ENCODE peak calls at places on chromosomes 12 and 14, in five cellular contexts. One of them, this sample, is unnamed.
A peak's percentile ranks its signal among the peaks of the same experiment; 100 is the strongest.

GRCh38 chr12:442235-442884 is 17.4 kb upstream of the B4GALNT3 start:
- DNase-seq in K562: peak; percentile 39
- DNase-seq in GM12878: no peak
- DNase-seq in SK-N-SH: peak; percentile 70
- DNase-seq in HepG2: peak; percentile 36
- DNase-seq in this sample: peak; percentile 74

GRCh38 chr12:128338344-128338743 is 71.4 kb downstream of the TMEM132C start:
- DNase-seq in K562: no peak
- DNase-seq in GM12878: no peak
- DNase-seq in SK-N-SH: no peak
- DNase-seq in HepG2: no peak
- DNase-seq in this sample: no peak

GRCh38 chr14:73771848-73772705 is 57.9 kb upstream of the PNMA1 start:
- DNase-seq in K562: peak; percentile 91
- DNase-seq in GM12878: peak; percentile 85
- DNase-seq in SK-N-SH: peak; percentile 79
- DNase-seq in HepG2: peak; percentile 94
- DNase-seq in this sample: peak; percentile 46

GRCh38 chr12:46110928-46111699 is 120.7 kb upstream of the SCAF11 start:
- DNase-seq in K562: no peak
- DNase-seq in GM12878: no peak
- DNase-seq in SK-N-SH: no peak
- DNase-seq in HepG2: peak; percentile 60
- DNase-seq in this sample: no peak

GRCh38 chr12:124520258-124520657 is 47.2 kb downstream of the NCOR2 start:
- DNase-seq in K562: no peak
- DNase-seq in GM12878: no peak
- DNase-seq in SK-N-SH: no peak
- DNase-seq in HepG2: peak; percentile 34
- DNase-seq in this sample: no peak

GRCh38 chr12:31895449-31896150 is 63.6 kb upstream of the RESF1 start:
- DNase-seq in K562: no peak
- DNase-seq in GM12878: no peak
- DNase-seq in SK-N-SH: no peak
- DNase-seq in HepG2: no peak
- DNase-seq in this sample: no peak

GRCh38 chr12:54047964-54048303 is 5.7 kb upstream of the HOXC4 start:
- DNase-seq in K562: no peak
- DNase-seq in GM12878: no peak
- DNase-seq in SK-N-SH: no peak
- DNase-seq in HepG2: no peak
- DNase-seq in this sample: no peak

GRCh38 chr12:25322918-25323773 is 72.4 kb upstream of the KRAS start:
- DNase-seq in K562: no peak
- DNase-seq in GM12878: no peak
- DNase-seq in SK-N-SH: no peak
- DNase-seq in HepG2: no peak
- DNase-seq in this sample: no peak

GRCh38 chr12:92290016-92290685 is 144.5 kb upstream of the BTG1 start:
- DNase-seq in K562: no peak
- DNase-seq in GM12878: no peak
- DNase-seq in SK-N-SH: no peak
- DNase-seq in HepG2: no peak
- DNase-seq in this sample: no peak

GRCh38 chr12:91367234-91367849 is 184.7 kb upstream of the DCN start:
- DNase-seq in K562: peak; percentile 17
- DNase-seq in GM12878: no peak
- DNase-seq in SK-N-SH: no peak
- DNase-seq in HepG2: peak; percentile 2
- DNase-seq in this sample: peak; percentile 18

GRCh38 chr12:70443274-70443673 is 77.2 kb downstream of the KCNMB4 start:
- DNase-seq in K562: no peak
- DNase-seq in GM12878: no peak
- DNase-seq in SK-N-SH: no peak
- DNase-seq in HepG2: no peak
- DNase-seq in this sample: no peak

GRCh38 chr12:106581543-106582263 is 1.1 kb upstream of the RFX4 start:
- DNase-seq in K562: no peak
- DNase-seq in GM12878: no peak
- DNase-seq in SK-N-SH: peak; percentile 63
- DNase-seq in HepG2: no peak
- DNase-seq in this sample: no peak

GRCh38 chr14:23068792-23069412 is 11.6 kb upstream of the CDH24 start:
- DNase-seq in K562: peak; percentile 86
- DNase-seq in GM12878: peak; percentile 67
- DNase-seq in SK-N-SH: peak; percentile 89
- DNase-seq in HepG2: peak; percentile 98
- DNase-seq in this sample: peak; percentile 83

GRCh38 chr14:55438066-55438683 is 2.2 kb downstream of the TBPL2 start:
- DNase-seq in K562: peak; percentile 27
- DNase-seq in GM12878: no peak
- DNase-seq in SK-N-SH: peak; percentile 62
- DNase-seq in HepG2: peak; percentile 55
- DNase-seq in this sample: peak; percentile 39

GRCh38 chr12:76029982-76030377 is 1.6 kb downstream of the PHLDA1 start:
- DNase-seq in K562: no peak
- DNase-seq in GM12878: no peak
- DNase-seq in SK-N-SH: peak; percentile 49
- DNase-seq in HepG2: no peak
- DNase-seq in this sample: no peak

GRCh38 chr12:20513189-20513588 is 144.9 kb downstream of the PDE3A start:
- DNase-seq in K562: no peak
- DNase-seq in GM12878: no peak
- DNase-seq in SK-N-SH: no peak
- DNase-seq in HepG2: no peak
- DNase-seq in this sample: no peak

GRCh38 chr14:91396959-91397815 is 20.4 kb downstream of the CCDC88C start:
- DNase-seq in K562: no peak
- DNase-seq in GM12878: no peak
- DNase-seq in SK-N-SH: no peak
- DNase-seq in HepG2: no peak
- DNase-seq in this sample: no peak

GRCh38 chr12:1644523-1645438 is 15.8 kb downstream of the WNT5B start:
- DNase-seq in K562: no peak
- DNase-seq in GM12878: no peak
- DNase-seq in SK-N-SH: peak; percentile 88
- DNase-seq in HepG2: no peak
- DNase-seq in this sample: no peak

GRCh38 chr12:56104109-56104814 is at the start of gene PA2G4:
- DNase-seq in K562: peak; percentile 96
- DNase-seq in GM12878: peak; percentile 97
- DNase-seq in SK-N-SH: peak; percentile 95
- DNase-seq in HepG2: peak; percentile 97
- DNase-seq in this sample: peak; percentile 95

GRCh38 chr12:124386059-124386458 is 91.2 kb downstream of the RFLNA start:
- DNase-seq in K562: no peak
- DNase-seq in GM12878: no peak
- DNase-seq in SK-N-SH: no peak
- DNase-seq in HepG2: no peak
- DNase-seq in this sample: no peak

GRCh38 chr12:94222351-94222750 is 74.0 kb downstream of the PLXNC1 start:
- DNase-seq in K562: no peak
- DNase-seq in GM12878: no peak
- DNase-seq in SK-N-SH: no peak
- DNase-seq in HepG2: no peak
- DNase-seq in this sample: no peak

GRCh38 chr12:23950011-23950774 is 723 bp upstream of the SOX5 start:
- DNase-seq in K562: peak; percentile 33
- DNase-seq in GM12878: no peak
- DNase-seq in SK-N-SH: peak; percentile 21
- DNase-seq in HepG2: peak; percentile 31
- DNase-seq in this sample: peak; percentile 17

GRCh38 chr14:50559990-50560928 is at the start of gene ATL1:
- DNase-seq in K562: peak; percentile 22
- DNase-seq in GM12878: no peak
- DNase-seq in SK-N-SH: peak; percentile 88
- DNase-seq in HepG2: no peak
- DNase-seq in this sample: peak; percentile 66

GRCh38 chr12:7602287-7602686 is 63.4 kb downstream of the APOBEC1 start:
- DNase-seq in K562: no peak
- DNase-seq in GM12878: no peak
- DNase-seq in SK-N-SH: no peak
- DNase-seq in HepG2: no peak
- DNase-seq in this sample: no peak

GRCh38 chr12:31353730-31354708 is 28.1 kb upstream of the SINHCAF start:
- DNase-seq in K562: no peak
- DNase-seq in GM12878: no peak
- DNase-seq in SK-N-SH: no peak
- DNase-seq in HepG2: no peak
- DNase-seq in this sample: no peak

GRCh38 chr14:25231006-25231405 is 181.1 kb upstream of the STXBP6 start:
- DNase-seq in K562: no peak
- DNase-seq in GM12878: no peak
- DNase-seq in SK-N-SH: no peak
- DNase-seq in HepG2: no peak
- DNase-seq in this sample: no peak

GRCh38 chr12:68440068-68440581 is 108.0 kb upstream of the MDM1 start:
- DNase-seq in K562: no peak
- DNase-seq in GM12878: no peak
- DNase-seq in SK-N-SH: no peak
- DNase-seq in HepG2: no peak
- DNase-seq in this sample: no peak

GRCh38 chr12:120686151-120686689 is 729 bp upstream of the MLEC start:
- DNase-seq in K562: peak; percentile 96
- DNase-seq in GM12878: peak; percentile 93
- DNase-seq in SK-N-SH: peak; percentile 95
- DNase-seq in HepG2: peak; percentile 97
- DNase-seq in this sample: peak; percentile 95

GRCh38 chr12:122799635-122800243 is 25.4 kb downstream of the CCDC62 start:
- DNase-seq in K562: no peak
- DNase-seq in GM12878: no peak
- DNase-seq in SK-N-SH: no peak
- DNase-seq in HepG2: no peak
- DNase-seq in this sample: no peak

GRCh38 chr14:105163040-105163742 is 5.4 kb downstream of the JAG2 start:
- DNase-seq in K562: no peak
- DNase-seq in GM12878: no peak
- DNase-seq in SK-N-SH: no peak
- DNase-seq in HepG2: no peak
- DNase-seq in this sample: peak; percentile 31

GRCh38 chr12:19893514-19893913 is 454.2 kb downstream of the AEBP2 start:
- DNase-seq in K562: no peak
- DNase-seq in GM12878: no peak
- DNase-seq in SK-N-SH: no peak
- DNase-seq in HepG2: no peak
- DNase-seq in this sample: no peak

GRCh38 chr12:100127766-100128508 is 14.7 kb downstream of the BLTP3B start:
- DNase-seq in K562: no peak
- DNase-seq in GM12878: no peak
- DNase-seq in SK-N-SH: no peak
- DNase-seq in HepG2: peak; percentile 44
- DNase-seq in this sample: no peak
- TF ChIP-seq FOXM1 in K562: no peak
- TF ChIP-seq FOXM1 in GM12878: no peak
- TF ChIP-seq FOXM1 in SK-N-SH: no peak
- TF ChIP-seq FOXM1 in HepG2: no peak
- TF ChIP-seq FOXM1 in this sample: no peak

DNA sequence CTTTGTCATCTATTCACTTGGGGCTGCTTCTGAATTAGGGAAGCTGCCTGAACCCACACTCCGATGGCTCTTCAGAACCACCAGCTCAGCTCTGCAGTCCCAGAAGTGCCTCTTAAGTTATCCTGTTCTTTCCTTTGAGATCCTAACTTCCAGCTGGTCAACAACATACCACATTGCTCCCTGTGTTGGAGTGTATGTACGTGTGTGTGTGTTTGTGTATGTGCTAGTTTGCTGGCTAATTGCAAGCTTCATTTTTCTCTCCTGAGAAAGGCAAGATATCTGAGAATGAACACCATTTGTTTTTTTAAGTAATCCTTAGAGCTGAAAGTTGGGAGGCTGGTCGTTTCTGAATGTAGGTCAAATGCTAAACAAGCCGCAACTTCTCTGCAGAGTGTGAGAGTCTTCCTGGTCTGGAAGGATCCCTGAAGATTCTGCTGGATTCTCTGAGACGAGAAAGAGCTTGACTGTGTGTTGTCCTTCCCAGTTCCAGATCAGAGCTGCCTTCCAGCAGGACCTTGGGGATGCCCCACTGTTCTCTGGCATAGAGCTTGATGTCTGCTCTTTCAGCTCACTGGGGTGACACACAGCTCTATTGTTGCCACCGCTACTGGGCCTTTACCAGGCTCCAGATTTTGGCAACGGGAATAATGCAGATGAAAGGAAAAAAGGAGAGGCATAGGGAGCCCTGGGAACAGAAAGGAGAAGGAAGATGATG is 829 bp downstream of the GSG1 start:
- DNase-seq in K562: no peak
- DNase-seq in GM12878: no peak
- DNase-seq in SK-N-SH: no peak
- DNase-seq in HepG2: no peak
- DNase-seq in this sample: no peak
- TF ChIP-seq FOXM1 in K562: no peak
- TF ChIP-seq FOXM1 in GM12878: no peak
- TF ChIP-seq FOXM1 in SK-N-SH: no peak
- TF ChIP-seq FOXM1 in HepG2: no peak
- TF ChIP-seq FOXM1 in this sample: no peak

GRCh38 chr12:2891240-2892053 is 756 bp downstream of the TULP3 start:
- DNase-seq in K562: peak; percentile 19
- DNase-seq in GM12878: no peak
- DNase-seq in SK-N-SH: peak; percentile 68
- DNase-seq in HepG2: peak; percentile 35
- DNase-seq in this sample: peak; percentile 36
- TF ChIP-seq FOXM1 in K562: no peak
- TF ChIP-seq FOXM1 in GM12878: no peak
- TF ChIP-seq FOXM1 in SK-N-SH: no peak
- TF ChIP-seq FOXM1 in HepG2: no peak
- TF ChIP-seq FOXM1 in this sample: no peak

GRCh38 chr14:75519826-75520692 is 2.2 kb upstream of the BATF start:
- DNase-seq in K562: no peak
- DNase-seq in GM12878: no peak
- DNase-seq in SK-N-SH: no peak
- DNase-seq in HepG2: no peak
- DNase-seq in this sample: no peak

GRCh38 chr14:75521415-75522199 is 662 bp upstream of the BATF start:
- DNase-seq in K562: no peak
- DNase-seq in GM12878: no peak
- DNase-seq in SK-N-SH: no peak
- DNase-seq in HepG2: peak; percentile 49
- DNase-seq in this sample: no peak

GRCh38 chr14:75519394-75519793 is 2.9 kb upstream of the BATF start:
- DNase-seq in K562: no peak
- DNase-seq in GM12878: no peak
- DNase-seq in SK-N-SH: no peak
- DNase-seq in HepG2: no peak
- DNase-seq in this sample: no peak

GRCh38 chr14:75520852-75521251 is 1.4 kb upstream of the BATF start:
- DNase-seq in K562: no peak
- DNase-seq in GM12878: no peak
- DNase-seq in SK-N-SH: no peak
- DNase-seq in HepG2: no peak
- DNase-seq in this sample: no peak

DNA sequence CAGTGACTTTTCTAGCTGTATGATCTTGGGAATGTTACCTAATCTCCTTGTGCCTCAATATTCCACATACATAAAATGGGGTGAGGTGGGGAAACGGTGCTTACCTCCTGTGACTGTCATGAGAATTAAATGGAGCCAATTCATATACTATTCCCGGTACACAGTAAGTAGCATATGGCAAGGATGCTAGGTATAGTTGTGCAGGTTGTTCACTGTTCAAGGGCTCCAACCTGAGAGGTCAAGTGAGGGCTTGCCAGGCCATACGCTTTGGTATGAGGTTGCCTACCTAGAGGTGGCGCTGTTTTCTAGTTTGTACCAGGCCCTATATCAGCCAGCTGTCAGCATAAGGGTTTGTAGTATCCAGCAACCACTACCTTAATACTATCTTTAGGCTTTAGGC is 3.6 kb upstream of the BATF start:
- DNase-seq in K562: peak; percentile 30
- DNase-seq in GM12878: no peak
- DNase-seq in SK-N-SH: no peak
- DNase-seq in HepG2: peak; percentile 41
- DNase-seq in this sample: peak; percentile 39
- TF ChIP-seq FOXM1 in K562: no peak
- TF ChIP-seq FOXM1 in GM12878: peak; percentile 32
- TF ChIP-seq FOXM1 in SK-N-SH: no peak
- TF ChIP-seq FOXM1 in HepG2: no peak
- TF ChIP-seq FOXM1 in this sample: no peak